ENCODE peak calls at places on chromosomes 13 and 19, in seven cellular contexts. L is fibroblast of lung, W is right cardiac atrium, F is psoas muscle, U is epithelial cell of esophagus, O is lower lobe of right lung, K is body of pancreas. D is an unnamed sample.

GRCh38 chr19:45068041-45068440 is 8.2 kb downstream of the ZNF296 start:
- DNase-seq in U (no peak), K (no peak), O (no peak), W (no peak), F (no peak), L (no peak), D (no peak)

GRCh38 chr19:14472202-14472961 is 2.8 kb downstream of the PTGER1 start:
- DNase-seq in F (peak), W (peak), U (peak), K (peak), O (peak), L (peak), D (no peak)

GRCh38 chr13:112885782-112886268 is 83.2 kb upstream of the MCF2L start:
- DNase-seq in U (peak), W (peak), L (peak), K (peak), F (peak), O (peak), D (no peak)

GRCh38 chr19:15402411-15403150 is 16.2 kb downstream of the AKAP8L start:
- DNase-seq in O (no peak), L (no peak), W (no peak), U (no peak), K (no peak), F (peak), D (no peak)

GRCh38 chr13:45674908-45675307 is 27.2 kb upstream of the CBY2 start:
- DNase-seq in W (no peak), O (no peak), K (no peak), F (no peak), L (peak), U (peak), D (no peak)

GRCh38 chr19:47094557-47095517 is 18.7 kb downstream of the ZC3H4 start:
- DNase-seq in F (peak), L (no peak), K (peak), U (peak), W (no peak), O (peak), D (no peak)

GRCh38 chr13:109385161-109385560 is 401.2 kb downstream of the IRS2 start:
- DNase-seq in L (peak), U (no peak), K (no peak), O (no peak), W (no peak), F (no peak), D (no peak)

GRCh38 chr19:31666126-31666525 is 316.9 kb upstream of the TSHZ3 start:
- DNase-seq in F (no peak), O (no peak), U (no peak), W (no peak), L (no peak), K (no peak), D (no peak)

GRCh38 chr13:45798851-45799250 is 52.7 kb downstream of the SIAH3 start:
- DNase-seq in U (no peak), O (no peak), K (no peak), W (no peak), L (no peak), F (no peak), D (no peak)

GRCh38 chr19:13176345-13176744 is 26.1 kb downstream of the IER2 start:
- DNase-seq in W (no peak), F (no peak), O (no peak), K (no peak), L (no peak), U (no peak), D (no peak)

GRCh38 chr13:20428666-20429644 is 96.7 kb downstream of the CRYL1 start:
- DNase-seq in O (no peak), U (peak), L (no peak), F (no peak), W (no peak), K (no peak), D (no peak)

GRCh38 chr19:17688853-17689595 is 870 bp upstream of the UNC13A start:
- DNase-seq in L (no peak), K (no peak), W (no peak), O (no peak), F (no peak), U (no peak), D (no peak)

GRCh38 chr13:26019881-26020535 is 31.8 kb downstream of the SHISA2 start:
- DNase-seq in F (no peak), K (no peak), U (peak), O (no peak), W (no peak), L (peak), D (no peak)

GRCh38 chr19:48367855-48368254 is 3.7 kb downstream of the SYNGR4 start:
- DNase-seq in O (no peak), F (no peak), K (peak), U (no peak), W (no peak), L (no peak), D (no peak)

GRCh38 chr13:98118865-98119264 is 24.0 kb upstream of the FARP1 start:
- DNase-seq in U (no peak), O (no peak), W (no peak), L (no peak), F (no peak), K (no peak), D (no peak)

GRCh38 chr13:33015275-33015674 is 948 bp upstream of the KL start:
- DNase-seq in L (no peak), K (no peak), F (no peak), O (no peak), U (no peak), W (no peak), D (no peak)

GRCh38 chr13:106011600-106011999 is 523.9 kb downstream of the EFNB2 start:
- DNase-seq in U (no peak), W (no peak), K (no peak), O (no peak), L (no peak), F (no peak), D (no peak)

GRCh38 chr19:45955905-45956608 is 17.6 kb downstream of the NOVA2 start:
- DNase-seq in O (peak), K (peak), L (no peak), W (peak), F (peak), U (peak), D (no peak)

GRCh38 chr19:48230555-48231129 is 25.1 kb downstream of the CARD8 start:
- DNase-seq in W (no peak), O (no peak), K (no peak), F (no peak), L (no peak), U (no peak), D (no peak)

GRCh38 chr19:40262422-40262821 is 22.7 kb downstream of the AKT2 start:
- DNase-seq in W (peak), L (no peak), U (no peak), F (no peak), O (no peak), K (no peak), D (no peak)

GRCh38 chr13:86653009-86653408 is 853.8 kb upstream of the SLITRK6 start:
- DNase-seq in L (no peak), O (no peak), U (no peak), F (no peak), W (no peak), K (no peak), D (no peak)

GRCh38 chr13:29566864-29567263 is 28.6 kb downstream of the SLC7A1 start:
- DNase-seq in F (no peak), U (no peak), O (no peak), K (no peak), W (no peak), L (no peak), D (no peak)

GRCh38 chr13:42258747-42259146 is 13.2 kb upstream of the AKAP11 start:
- DNase-seq in K (no peak), W (no peak), O (no peak), U (no peak), F (no peak), L (no peak), D (no peak)

GRCh38 chr13:75327132-75327505 is 154.8 kb downstream of the TBC1D4 start:
- DNase-seq in L (no peak), W (no peak), U (no peak), F (no peak), K (no peak), O (no peak), D (no peak)
- H3K4me3 ChIP-seq in L (no peak), W (no peak), U (no peak), F (peak), K (no peak), O (peak), D (no peak)

DNA sequence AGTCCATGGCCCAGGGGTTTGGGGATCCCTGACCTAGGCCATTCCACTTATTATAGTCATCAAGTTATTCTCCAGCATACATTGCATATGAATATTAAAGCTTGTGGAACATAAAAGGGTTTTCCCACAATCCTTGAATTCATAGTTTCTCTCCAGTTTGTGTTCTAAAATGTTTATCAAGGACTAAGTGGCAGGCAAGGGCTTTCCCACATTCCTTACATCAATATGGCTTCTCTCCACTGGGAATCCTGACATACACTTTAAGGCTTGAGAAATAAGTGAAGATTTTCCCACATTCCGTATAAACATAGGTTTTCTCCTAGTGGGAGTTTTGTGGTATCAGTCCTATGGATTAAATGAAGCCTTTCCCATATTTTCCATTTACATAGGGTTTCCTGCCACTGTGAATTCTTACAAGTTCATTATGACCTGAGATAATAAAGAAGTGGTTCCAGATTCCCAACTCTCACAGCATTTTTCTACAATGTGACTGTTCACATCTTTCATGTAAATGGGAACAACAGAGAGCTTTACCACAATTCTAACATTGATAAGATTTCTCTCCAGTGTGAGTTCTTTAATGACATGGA is 14.5 kb downstream of the ZNF426 start:
- DNase-seq in L (peak), K (no peak), U (no peak), O (no peak), W (no peak), F (no peak), D (no peak)
- H3K4me3 ChIP-seq in L (no peak), K (no peak), U (no peak), O (no peak), W (no peak), F (no peak), D (no peak)

DNA sequence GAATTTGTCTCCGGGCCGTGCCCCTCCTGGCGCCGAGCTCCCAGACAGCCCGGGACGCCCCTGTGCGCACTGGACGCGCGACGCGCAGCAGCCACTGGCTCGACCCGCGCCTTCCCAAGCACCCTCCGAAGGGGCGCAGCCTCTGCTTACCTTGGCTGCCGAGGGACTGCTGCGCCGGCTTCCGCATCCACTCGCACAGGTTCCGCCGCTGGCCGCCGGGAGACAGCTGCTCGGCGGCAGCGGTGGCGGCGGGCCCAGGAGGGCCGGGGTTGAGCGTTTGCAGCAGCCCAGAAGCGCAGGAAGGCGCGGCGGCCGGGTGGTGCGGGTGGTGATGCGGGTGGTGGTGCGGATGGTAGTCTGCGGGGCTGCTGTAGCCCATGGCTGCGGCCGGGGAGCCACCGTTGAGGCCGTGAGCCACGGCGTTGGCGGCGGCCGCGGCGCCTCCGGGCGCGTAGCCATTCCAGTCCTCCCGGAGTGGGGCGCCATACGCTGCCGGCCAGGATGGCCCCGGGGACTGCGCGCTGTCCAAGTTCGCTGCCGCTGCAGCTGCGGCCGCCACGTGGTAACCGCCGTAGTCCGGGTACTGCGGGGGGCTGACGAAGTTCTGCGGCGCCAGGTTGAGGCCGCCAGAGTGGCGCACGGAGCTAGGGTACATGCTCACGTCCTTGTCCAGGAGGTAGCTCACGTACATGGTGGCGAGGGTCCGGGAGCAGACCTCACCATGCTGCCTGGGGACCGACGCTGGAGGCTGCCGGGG is 621 bp downstream of the CDX2 start:
- DNase-seq in F (no peak), L (no peak), U (no peak), O (no peak), K (no peak), W (no peak), D (no peak)
- H3K4me3 ChIP-seq in F (no peak), L (no peak), U (no peak), O (no peak), K (peak), W (no peak), D (no peak)

DNA sequence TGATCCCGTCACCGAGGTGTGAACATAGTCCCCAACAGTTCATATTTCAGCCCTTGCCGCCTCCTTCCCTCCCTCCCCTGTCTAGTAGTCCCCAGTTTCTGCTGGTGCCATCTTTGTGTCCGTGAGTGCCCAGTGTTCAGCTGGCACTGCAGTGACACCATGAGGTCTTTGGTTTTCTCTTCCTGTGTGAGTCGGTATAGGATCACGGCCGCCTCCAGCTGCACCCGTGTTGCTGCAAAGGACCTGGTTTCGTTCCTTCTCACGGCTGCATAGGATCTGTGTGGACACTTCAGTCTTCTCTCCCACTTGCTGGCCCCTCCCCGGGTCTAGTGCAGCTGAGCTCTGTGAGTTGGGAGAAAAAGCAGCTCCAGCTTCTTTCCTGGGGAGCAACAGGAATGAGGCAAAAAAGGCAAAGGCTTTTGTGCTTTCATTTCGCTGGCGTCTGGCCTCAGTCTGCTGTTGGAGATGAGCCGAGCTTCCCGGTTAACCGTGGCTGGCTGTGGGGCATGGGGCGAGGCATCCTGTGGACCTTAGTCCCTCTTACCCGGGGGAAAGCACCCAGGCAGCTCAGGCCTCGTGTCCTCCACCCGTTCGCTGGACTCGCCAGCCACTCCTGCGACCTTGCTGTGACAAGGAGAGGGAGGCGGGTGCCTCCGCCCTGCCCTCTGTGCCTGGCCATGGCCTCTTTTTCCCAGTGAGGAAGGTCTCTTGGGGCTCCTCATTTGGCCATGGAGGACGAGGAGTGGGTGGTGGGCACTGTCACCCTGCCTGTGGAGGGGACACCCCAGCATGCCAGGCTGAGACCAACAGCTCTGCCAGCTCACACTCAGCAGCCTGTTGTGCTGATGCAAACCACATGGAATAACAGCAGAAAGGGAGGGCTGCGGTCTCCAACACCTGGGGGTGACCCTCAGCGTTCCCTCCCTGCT is 196.5 kb downstream of the TEX29 start:
- DNase-seq in O (no peak), F (no peak), L (no peak), U (no peak), K (no peak), W (no peak), D (no peak)
- H3K4me3 ChIP-seq in O (no peak), F (peak), L (no peak), U (no peak), K (no peak), W (no peak), D (no peak)

DNA sequence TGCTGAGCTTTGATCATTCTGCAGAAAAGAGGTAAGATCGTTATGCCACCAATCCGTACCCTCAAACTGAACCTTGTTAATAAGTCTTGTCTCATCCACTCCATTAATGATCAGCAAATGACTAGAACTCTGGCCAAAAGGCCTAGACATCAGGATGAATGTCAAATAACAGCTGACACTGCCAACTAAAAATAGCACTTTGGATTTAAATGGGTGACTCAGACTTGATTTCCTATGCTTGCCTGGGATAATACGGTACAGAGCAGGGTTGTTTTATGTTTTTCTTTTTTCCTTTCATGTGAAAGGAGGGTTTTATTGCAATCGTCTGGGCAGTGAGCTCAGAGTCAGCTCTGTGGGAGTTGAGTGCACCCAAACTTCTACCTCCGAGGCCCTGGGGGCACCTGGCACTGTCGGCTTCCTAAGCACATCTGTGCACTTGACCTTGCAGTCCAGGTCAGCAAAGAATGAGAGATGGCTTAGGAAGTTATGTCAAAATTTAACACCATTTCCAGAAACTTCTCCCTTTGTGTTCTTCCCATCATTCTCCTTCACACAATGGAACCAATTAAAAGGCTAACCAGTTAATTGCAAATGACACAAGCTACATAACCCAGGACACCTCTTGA is 134.1 kb downstream of the LACC1 start:
- DNase-seq in K (no peak), U (peak), W (no peak), L (peak), O (no peak), F (no peak), D (no peak)
- H3K4me3 ChIP-seq in K (no peak), U (no peak), W (no peak), L (no peak), O (no peak), F (peak), D (no peak)

D was measured in GM12864.